ENCODE peak calls at places on chromosome 7, in ten cellular contexts. B, N, K, G, L, C, X, T, P and I are unnamed samples.

GRCh38 chr7:132300599-132300998 is 275.7 kb downstream of the PLXNA4 start:
- DNase-seq in B (no peak), N (no peak), K (no peak), G (no peak), L (no peak), C (no peak), X (no peak), T (no peak), P (no peak), I (no peak)

GRCh38 chr7:6271694-6272371 is 591 bp downstream of the CYTH3 start:
- DNase-seq in B (no peak), N (no peak), K (no peak), G (no peak), L (no peak), C (peak), X (no peak), T (peak), P (no peak), I (no peak)

GRCh38 chr7:149369497-149369896 is 91.4 kb downstream of the ZNF777 start:
- DNase-seq in B (no peak), N (no peak), K (no peak), G (no peak), L (no peak), C (no peak), X (no peak), T (no peak), P (no peak), I (no peak)

GRCh38 chr7:1696671-1697498 is 26.8 kb downstream of the ELFN1 start:
- DNase-seq in B (no peak), N (no peak), K (no peak), G (no peak), L (no peak), C (no peak), X (no peak), T (peak), P (no peak), I (no peak)

GRCh38 chr7:151759591-151760042 is 117.3 kb downstream of the PRKAG2 start:
- DNase-seq in B (no peak), N (peak), K (no peak), G (peak), L (peak), C (peak), X (no peak), T (no peak), P (peak), I (peak)

GRCh38 chr7:111089822-111090426 is 1.0 kb upstream of the LRRN3 start:
- DNase-seq in B (no peak), N (peak), K (no peak), G (no peak), L (peak), C (no peak), X (no peak), T (no peak), P (peak), I (peak)

GRCh38 chr7:150945171-150945852 is 32.8 kb downstream of the KCNH2 start:
- DNase-seq in B (no peak), N (no peak), K (no peak), G (no peak), L (no peak), C (no peak), X (no peak), T (peak), P (no peak), I (no peak)

GRCh38 chr7:727104-727805 is at the start of gene PRKAR1B:
- DNase-seq in B (no peak), N (no peak), K (no peak), G (no peak), L (no peak), C (peak), X (no peak), T (peak), P (no peak), I (no peak)

GRCh38 chr7:83365746-83366145 is 203.1 kb upstream of the PCLO start:
- DNase-seq in B (no peak), N (no peak), K (no peak), G (no peak), L (no peak), C (no peak), X (no peak), T (no peak), P (peak), I (peak)

GRCh38 chr7:38909870-38910269 is 879 bp upstream of the VPS41 start:
- DNase-seq in B (no peak), N (no peak), K (no peak), G (no peak), L (no peak), C (no peak), X (no peak), T (no peak), P (no peak), I (no peak)

GRCh38 chr7:601573-602340 is 82.1 kb upstream of the PDGFA start:
- DNase-seq in B (no peak), N (no peak), K (no peak), G (no peak), L (no peak), C (peak), X (no peak), T (peak), P (peak), I (no peak)

GRCh38 chr7:31776616-31777015 is 89.6 kb downstream of the PPP1R17 start:
- DNase-seq in B (no peak), N (peak), K (no peak), G (no peak), L (no peak), C (no peak), X (no peak), T (no peak), P (peak), I (peak)

GRCh38 chr7:90599892-90600555 is 3.9 kb downstream of the CDK14 start:
- DNase-seq in B (no peak), N (no peak), K (no peak), G (no peak), L (no peak), C (no peak), X (no peak), T (no peak), P (peak), I (peak)

GRCh38 chr7:2006231-2006771 is 226.4 kb downstream of the MAD1L1 start:
- DNase-seq in B (no peak), N (no peak), K (no peak), G (no peak), L (no peak), C (no peak), X (no peak), T (peak), P (no peak), I (no peak)

GRCh38 chr7:102471791-102472125 is 7.0 kb downstream of the POLR2J start:
- DNase-seq in B (no peak), N (no peak), K (no peak), G (no peak), L (no peak), C (no peak), X (no peak), T (peak), P (no peak), I (no peak)

GRCh38 chr7:5177060-5177459 is 13.0 kb upstream of the WIPI2 start:
- DNase-seq in B (no peak), N (peak), K (peak), G (peak), L (no peak), C (peak), X (no peak), T (peak), P (peak), I (peak)

GRCh38 chr7:28239823-28240204 is 59.2 kb upstream of the JAZF1 start:
- DNase-seq in B (no peak), N (no peak), K (no peak), G (no peak), L (no peak), C (no peak), X (no peak), T (no peak), P (no peak), I (no peak)

GRCh38 chr7:94511763-94512162 is 2.2 kb downstream of the CASD1 start:
- DNase-seq in B (no peak), N (no peak), K (no peak), G (no peak), L (no peak), C (no peak), X (no peak), T (no peak), P (no peak), I (peak)

GRCh38 chr7:129188892-129189660 is 643 bp downstream of the SMO start:
- DNase-seq in B (no peak), N (no peak), K (no peak), G (no peak), L (no peak), C (no peak), X (no peak), T (peak), P (peak), I (no peak)

GRCh38 chr7:66883716-66884115 is 37.3 kb upstream of the TMEM248 start:
- DNase-seq in B (no peak), N (no peak), K (peak), G (no peak), L (no peak), C (no peak), X (no peak), T (no peak), P (no peak), I (no peak)

GRCh38 chr7:135459951-135460567 is 49.8 kb downstream of the CNOT4 start:
- DNase-seq in B (no peak), N (no peak), K (no peak), G (no peak), L (no peak), C (no peak), X (no peak), T (no peak), P (no peak), I (no peak)

GRCh38 chr7:132580277-132580676 is 4.0 kb upstream of the PLXNA4 start:
- DNase-seq in B (no peak), N (no peak), K (no peak), G (no peak), L (peak), C (no peak), X (no peak), T (no peak), P (peak), I (no peak)

GRCh38 chr7:55179897-55180682 is 161.3 kb downstream of the EGFR start:
- DNase-seq in B (no peak), N (no peak), K (no peak), G (no peak), L (no peak), C (no peak), X (no peak), T (no peak), P (no peak), I (no peak)

GRCh38 chr7:129218514-129219036 is 6.3 kb upstream of the AHCYL2 start:
- DNase-seq in B (peak), N (peak), K (peak), G (peak), L (peak), C (peak), X (no peak), T (peak), P (peak), I (peak)

GRCh38 chr7:92634125-92634710 is 44.0 kb upstream of the FAM133B start:
- DNase-seq in B (no peak), N (no peak), K (no peak), G (no peak), L (no peak), C (no peak), X (no peak), T (no peak), P (no peak), I (peak)

GRCh38 chr7:92634924-92635519 is 44.8 kb upstream of the FAM133B start:
- DNase-seq in B (no peak), N (peak), K (peak), G (no peak), L (peak), C (peak), X (peak), T (no peak), P (peak), I (peak)

GRCh38 chr7:92631830-92632487 is 41.8 kb upstream of the FAM133B start:
- DNase-seq in B (no peak), N (no peak), K (no peak), G (no peak), L (no peak), C (no peak), X (no peak), T (no peak), P (no peak), I (no peak)

GRCh38 chr7:92632791-92633190 is 42.6 kb upstream of the FAM133B start:
- DNase-seq in B (no peak), N (no peak), K (no peak), G (no peak), L (no peak), C (no peak), X (no peak), T (no peak), P (no peak), I (no peak)

DNA sequence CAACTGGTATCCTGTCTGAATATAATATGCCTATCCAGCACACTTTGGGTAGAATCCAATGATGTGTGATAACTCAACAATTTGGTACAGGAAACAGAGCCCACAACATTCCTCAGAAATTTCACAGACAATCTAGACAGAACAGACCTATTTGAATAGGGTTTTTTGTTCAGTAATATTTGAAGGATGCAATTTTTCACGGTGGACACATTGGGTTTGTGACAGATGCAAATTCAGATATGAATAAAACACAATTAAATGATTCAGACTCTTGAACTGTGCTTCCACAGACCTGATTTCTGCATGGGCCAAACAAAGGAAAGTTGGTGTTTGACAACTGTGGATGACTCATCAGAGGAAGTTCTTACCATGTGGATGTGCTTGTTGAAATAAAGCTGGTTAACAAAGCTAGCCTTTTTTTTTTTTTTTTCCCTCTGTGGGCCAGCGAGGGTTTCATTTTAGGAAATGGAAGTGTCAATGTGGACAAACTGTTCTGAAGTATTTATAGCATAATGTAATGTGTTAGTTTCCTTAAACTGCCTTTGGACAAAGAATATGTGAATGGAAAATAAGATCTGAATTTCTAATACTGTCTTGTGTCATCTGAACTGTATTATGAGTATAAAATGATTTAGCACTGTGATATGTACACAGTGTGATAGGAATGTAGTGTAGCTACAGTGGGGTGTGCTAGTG is 43.2 kb upstream of the FAM133B start:
- DNase-seq in B (peak), N (peak), K (peak), G (peak), L (peak), C (peak), X (peak), T (no peak), P (peak), I (peak)
- H3K4me3 ChIP-seq in B (no peak), N (peak), K (no peak), G (no peak), L (no peak), C (no peak), X (no peak), T (no peak), P (peak), I (peak)

GRCh38 chr7:78996013-78996412 is 457.5 kb downstream of the MAGI2 start:
- DNase-seq in B (no peak), N (no peak), K (no peak), G (no peak), L (no peak), C (no peak), X (no peak), T (no peak), P (no peak), I (no peak)

DNA sequence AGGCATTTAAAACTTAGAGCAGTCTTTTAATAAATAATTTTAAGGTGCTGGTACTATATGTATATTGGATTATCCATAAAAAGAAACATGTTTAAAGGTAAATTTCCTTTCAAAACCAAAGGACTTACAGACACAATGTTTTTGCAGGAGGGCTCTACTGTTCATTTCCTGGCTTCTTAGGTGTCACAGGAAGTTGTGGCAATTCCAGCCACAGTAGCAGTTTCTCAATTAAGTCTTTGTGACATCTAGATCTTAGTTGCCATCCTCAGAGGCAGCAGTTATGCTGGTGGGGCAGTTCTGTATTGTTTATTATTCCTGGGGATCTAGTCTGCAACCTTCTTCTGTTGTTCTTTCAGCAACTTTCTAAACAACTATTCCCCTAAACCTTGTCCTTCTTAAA is 460.1 kb downstream of the MAGI2 start:
- DNase-seq in B (no peak), N (no peak), K (no peak), G (no peak), L (no peak), C (no peak), X (no peak), T (no peak), P (no peak), I (no peak)
- TF ChIP-seq CTCF in B (no peak), N (no peak), K (no peak), G (no peak), L (no peak), C (no peak), X (no peak), T (no peak), P (no peak), I (no peak)

GRCh38 chr7:143263266-143264195 is at the start of gene GSTK1:
- DNase-seq in B (peak), N (peak), K (peak), G (peak), L (peak), C (peak), X (no peak), T (peak), P (peak), I (peak)
- H3K4me3 ChIP-seq in B (peak), N (peak), K (peak), G (peak), L (peak), C (peak), X (peak), T (peak), P (peak), I (peak)

DNA sequence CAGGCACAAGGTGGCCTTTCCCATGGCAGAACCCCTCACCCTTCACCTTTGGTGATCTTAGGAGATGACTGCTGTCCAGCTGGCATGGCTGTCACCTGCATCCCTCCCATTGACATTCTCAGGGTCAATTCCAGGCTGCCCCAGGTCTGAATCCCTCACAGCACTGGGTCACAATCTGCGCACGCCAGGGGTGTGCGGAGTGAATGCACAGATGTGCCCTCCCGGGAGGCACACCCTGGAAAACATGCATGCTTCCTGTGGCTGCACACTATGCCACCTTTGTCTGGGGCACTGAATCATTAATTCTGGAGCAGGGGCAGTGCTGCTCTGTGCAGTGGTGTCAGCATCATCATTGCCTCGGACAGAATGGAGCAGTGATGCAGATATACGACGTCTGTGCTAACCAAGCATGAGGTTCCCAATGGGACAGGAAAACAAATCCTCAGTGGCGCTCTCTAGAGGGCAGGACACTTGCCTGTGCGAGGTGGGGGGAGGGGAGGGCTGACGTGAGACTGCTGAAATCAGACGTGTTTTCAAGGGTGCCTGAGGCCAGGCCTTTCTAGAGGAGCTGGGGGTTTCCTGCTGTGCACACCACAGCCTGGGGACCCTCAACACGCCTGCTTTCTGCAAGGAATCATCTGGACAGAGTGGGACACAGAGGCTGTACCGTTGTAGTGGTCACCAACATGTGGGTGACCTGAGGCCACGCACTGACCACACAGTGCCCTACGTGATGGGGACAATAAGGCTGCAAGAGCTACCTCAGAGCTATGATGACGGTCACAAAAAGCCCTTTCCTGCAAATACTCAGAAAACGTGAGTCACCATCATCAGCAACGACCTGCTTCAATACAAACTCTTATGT is 77.9 kb downstream of the HIPK2 start:
- DNase-seq in B (no peak), N (no peak), K (no peak), G (no peak), L (no peak), C (no peak), X (no peak), T (no peak), P (no peak), I (no peak)
- TF ChIP-seq CTCF in B (no peak), N (no peak), K (no peak), G (no peak), L (peak), C (no peak), X (no peak), T (no peak), P (no peak), I (no peak)

GRCh38 chr7:142583424-142583823 is 165.8 kb upstream of the PRSS1 start:
- DNase-seq in B (peak), N (peak), K (peak), G (no peak), L (no peak), C (no peak), X (peak), T (no peak), P (peak), I (peak)
- H3K4me3 ChIP-seq in B (no peak), N (no peak), K (no peak), G (no peak), L (no peak), C (no peak), X (no peak), T (no peak), P (no peak), I (no peak)

GRCh38 chr7:100358027-100358856 is at the start of gene PILRB:
- DNase-seq in B (no peak), N (no peak), K (no peak), G (no peak), L (no peak), C (no peak), X (no peak), T (no peak), P (no peak), I (no peak)
- TF ChIP-seq CTCF in B (no peak), N (peak), K (no peak), G (no peak), L (peak), C (no peak), X (no peak), T (no peak), P (peak), I (no peak)

DNA sequence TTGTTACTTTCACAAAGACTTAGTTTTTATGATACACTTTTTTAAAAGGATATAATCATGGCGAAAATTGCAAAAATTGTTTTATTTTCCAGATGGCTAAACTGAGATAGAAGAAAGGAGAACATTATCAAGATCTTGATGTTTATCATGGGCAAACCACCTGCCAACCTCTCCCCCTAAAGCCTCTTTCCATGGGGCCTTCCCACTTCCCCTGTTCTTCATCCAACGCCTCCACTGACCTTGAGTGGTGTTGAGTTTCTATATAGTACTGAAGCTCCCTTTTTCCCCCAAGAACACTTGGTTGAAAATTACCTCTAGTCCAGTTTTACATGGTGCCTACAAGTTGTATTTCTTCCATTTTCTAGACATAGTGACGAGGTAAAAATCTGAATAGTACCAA is 5.0 kb downstream of the CREB3L2 start:
- DNase-seq in B (no peak), N (no peak), K (no peak), G (no peak), L (no peak), C (no peak), X (no peak), T (no peak), P (no peak), I (no peak)
- H3K4me3 ChIP-seq in B (no peak), N (no peak), K (no peak), G (no peak), L (no peak), C (no peak), X (no peak), T (no peak), P (no peak), I (no peak)

GRCh38 chr7:157542669-157543021 is 205.8 kb downstream of the DNAJB6 start:
- DNase-seq in B (no peak), N (no peak), K (no peak), G (no peak), L (no peak), C (no peak), X (no peak), T (peak), P (no peak), I (no peak)
- TF ChIP-seq CTCF in B (no peak), N (no peak), K (no peak), G (no peak), L (no peak), C (no peak), X (no peak), T (no peak), P (no peak), I (no peak)